ENCODE peak calls at places on chromosomes 6 and 20, in six cellular contexts. U is PC-9; Z is transverse colon; C is neuronal stem cell; D is lower lobe of right lung; Y is CD8-positive, alpha-beta T cell. G is an unnamed sample. For H3K4me1, the result is how much of the 10 kb centered on the place peaks cover.

GRCh38 chr6:29506446-29507067 is 18.8 kb upstream of the MAS1L start:
- DNase-seq in Y (no peak), U (no peak), C (no peak), D (no peak), Z (no peak), G (no peak)

GRCh38 chr6:48826884-48827701 is 636.0 kb downstream of the MMUT start:
- DNase-seq in D (no peak), Z (peak), Y (no peak), C (no peak), U (peak), G (no peak)

GRCh38 chr6:90544741-90545140 is 42.1 kb downstream of the MAP3K7 start:
- DNase-seq in C (no peak), Z (no peak), D (no peak), Y (no peak), U (no peak), G (no peak)

GRCh38 chr6:73086726-73087125 is 138.6 kb downstream of the KHDC1L start:
- DNase-seq in U (no peak), Z (no peak), Y (no peak), C (no peak), D (no peak), G (no peak)

GRCh38 chr6:156955494-156956183 is 178.5 kb downstream of the ARID1B start:
- DNase-seq in C (no peak), U (no peak), D (no peak), Z (peak), Y (no peak), G (peak)

GRCh38 chr6:106739387-106739786 is 110.0 kb downstream of the QRSL1 start:
- DNase-seq in Z (no peak), D (peak), Y (no peak), U (peak), C (no peak), G (no peak)

GRCh38 chr6:38813451-38813850 is 98.3 kb downstream of the DNAH8 start:
- DNase-seq in Z (no peak), U (no peak), C (no peak), Y (no peak), D (no peak), G (no peak)

GRCh38 chr6:4069199-4069598 is 9.7 kb downstream of the FAM217A start:
- DNase-seq in C (no peak), Y (no peak), Z (no peak), U (no peak), D (no peak), G (no peak)

GRCh38 chr20:62668441-62669027 is 26.2 kb downstream of the SLCO4A1 start:
- DNase-seq in Y (peak), C (peak), D (no peak), U (peak), Z (peak), G (peak)

GRCh38 chr6:29696147-29697129 is 15.5 kb upstream of the ZFP57 start:
- DNase-seq in D (no peak), C (no peak), Y (no peak), U (peak), Z (no peak), G (no peak)

GRCh38 chr6:125358898-125359297 is 57.1 kb upstream of the HDDC2 start:
- DNase-seq in Z (no peak), Y (no peak), D (no peak), C (no peak), U (no peak), G (no peak)

GRCh38 chr6:16669227-16669626 is 92.0 kb downstream of the ATXN1 start:
- DNase-seq in Y (peak), Z (peak), D (no peak), U (peak), C (no peak), G (peak)

GRCh38 chr6:37985355-37985754 is 165.8 kb downstream of the ZFAND3 start:
- DNase-seq in U (no peak), Y (peak), Z (no peak), C (no peak), D (no peak), G (no peak)

GRCh38 chr6:126064257-126064993 is 78.1 kb downstream of the TRMT11 start:
- DNase-seq in Z (no peak), D (no peak), C (no peak), U (no peak), Y (no peak), G (no peak)

GRCh38 chr6:36659271-36659670 is 19.2 kb upstream of the CDKN1A start:
- DNase-seq in Z (no peak), U (no peak), D (no peak), Y (no peak), C (no peak), G (no peak)

GRCh38 chr6:20770776-20771175 is 236.5 kb downstream of the CDKAL1 start:
- DNase-seq in D (no peak), Y (no peak), C (no peak), U (no peak), Z (no peak), G (no peak)

GRCh38 chr6:122454673-122455072 is 16.9 kb downstream of the SERINC1 start:
- DNase-seq in U (no peak), D (no peak), Y (no peak), Z (no peak), C (no peak), G (no peak)
- H3K4me1 ChIP-seq in U (under half), D (under half), Y (under half), Z (under half), C (under half), G (under half)

GRCh38 chr6:105107207-105107606 is 72.6 kb downstream of the POPDC3 start:
- DNase-seq in D (no peak), C (no peak), Z (no peak), Y (no peak), U (no peak), G (no peak)

GRCh38 chr6:105109955-105110650 is 69.7 kb downstream of the POPDC3 start:
- DNase-seq in C (no peak), Z (no peak), U (no peak), Y (no peak), D (no peak), G (no peak)

GRCh38 chr6:105111093-105111492 is 68.7 kb downstream of the POPDC3 start:
- DNase-seq in Z (no peak), C (no peak), Y (no peak), U (no peak), D (no peak), G (no peak)

GRCh38 chr6:105106260-105106659 is 73.6 kb downstream of the POPDC3 start:
- DNase-seq in Y (no peak), Z (no peak), C (no peak), D (no peak), U (no peak), G (no peak)

GRCh38 chr6:105108631-105109262 is 71.1 kb downstream of the POPDC3 start:
- DNase-seq in Z (no peak), C (no peak), Y (no peak), D (no peak), U (no peak), G (no peak)
- H3K4me1 ChIP-seq in Z (under half), C (under half), Y (under half), D (under half), U (under half), G (under half)

GRCh38 chr6:112031956-112032355 is 21.9 kb upstream of the CCN6 start:
- DNase-seq in U (no peak), Y (no peak), Z (no peak), C (no peak), D (no peak), G (no peak)
- H3K4me1 ChIP-seq in U (under half), Y (half or more), Z (under half), C (under half), D (under half), G (under half)

GRCh38 chr6:33165581-33166258 is 26.5 kb downstream of the COL11A2 start:
- DNase-seq in Y (no peak), Z (no peak), C (no peak), U (no peak), D (no peak), G (no peak)

GRCh38 chr6:33163540-33163939 is 28.7 kb downstream of the COL11A2 start:
- DNase-seq in D (no peak), C (no peak), U (no peak), Z (no peak), Y (no peak), G (no peak)

GRCh38 chr6:33164176-33164575 is 28.1 kb downstream of the COL11A2 start:
- DNase-seq in D (no peak), C (no peak), U (no peak), Y (no peak), Z (no peak), G (no peak)

GRCh38 chr6:33166811-33167210 is 25.5 kb downstream of the COL11A2 start:
- DNase-seq in D (no peak), Z (no peak), Y (no peak), C (no peak), U (no peak), G (no peak)

DNA sequence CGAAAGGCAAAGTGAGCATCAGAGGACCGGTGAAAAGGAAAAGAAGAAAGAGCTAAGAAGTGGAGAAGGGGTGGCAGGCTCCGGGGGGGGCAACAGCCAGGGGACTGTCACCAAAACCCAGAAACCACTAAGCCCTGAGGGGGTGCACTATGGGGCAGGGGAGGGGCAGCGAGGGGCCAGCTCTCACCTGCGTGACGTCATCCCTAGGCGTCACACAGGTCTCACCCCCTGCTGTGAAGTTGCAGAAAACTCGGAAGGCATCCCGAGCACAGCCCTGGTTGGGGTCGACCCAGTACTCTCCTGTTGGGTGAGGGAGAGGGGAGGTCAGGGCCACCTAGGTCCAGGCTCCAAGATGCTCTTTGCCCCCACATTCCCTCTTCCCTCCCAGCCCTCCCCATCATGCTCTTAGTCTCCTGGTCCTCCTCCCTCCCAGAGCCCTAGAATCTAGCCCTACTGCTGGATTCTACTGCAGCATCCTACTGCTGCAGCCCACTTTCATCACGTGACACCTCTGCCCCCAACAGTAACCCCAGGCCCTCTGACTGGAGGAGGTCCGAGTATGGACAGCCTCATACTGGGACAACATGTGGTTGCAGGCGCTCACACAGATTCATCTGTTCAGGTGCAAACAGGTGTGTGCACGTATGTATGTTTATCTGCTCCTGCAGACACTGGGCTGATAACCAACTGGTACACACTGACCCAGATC is 27.4 kb downstream of the COL11A2 start:
- DNase-seq in U (no peak), C (no peak), Z (no peak), D (no peak), Y (no peak), G (no peak)
- H3K4me1 ChIP-seq in U (under half), C (under half), Z (under half), D (under half), Y (under half), G (under half)

GRCh38 chr6:70221715-70222236 is 81.1 kb downstream of the COL9A1 start:
- DNase-seq in Y (no peak), C (no peak), Z (no peak), D (no peak), U (no peak), G (no peak)
- H3K4me1 ChIP-seq in Y (under half), C (under half), Z (under half), D (under half), U (under half), G (under half)

GRCh38 chr20:4247261-4247660 is 231.9 kb upstream of the RNF24 start:
- DNase-seq in Z (no peak), C (no peak), U (no peak), D (no peak), Y (no peak), G (no peak)
- H3K4me1 ChIP-seq in Z (under half), C (under half), U (under half), D (under half), Y (under half), G (under half)

DNA sequence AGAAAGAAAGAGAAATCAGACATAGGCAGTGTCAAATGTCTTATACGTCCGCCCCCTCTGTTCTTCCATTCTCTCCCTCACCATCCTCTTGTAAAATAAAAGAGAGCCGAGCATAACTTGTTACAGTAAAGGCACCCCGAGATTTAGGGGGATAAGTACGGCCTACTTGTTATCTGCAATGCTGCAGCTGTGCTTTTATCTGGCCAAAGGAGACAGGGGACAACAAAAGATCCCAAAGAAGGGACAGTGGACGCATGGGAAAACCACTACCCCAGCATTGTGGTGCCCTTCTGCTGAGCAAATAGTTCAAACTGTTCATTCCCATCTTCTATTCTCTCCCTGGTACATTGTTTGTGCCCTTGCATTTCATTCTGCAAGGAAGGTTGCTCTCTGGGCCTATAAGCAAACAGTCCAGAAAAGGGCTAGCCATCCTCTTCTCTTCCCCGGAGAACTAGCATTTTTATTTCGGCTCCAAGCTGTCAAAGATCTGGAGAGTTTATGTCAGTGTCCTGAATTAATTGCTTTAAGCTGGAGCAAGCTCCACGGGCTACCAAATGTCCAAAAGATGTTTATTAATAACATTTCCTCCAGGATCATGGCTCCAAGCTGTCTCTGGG is 22.3 kb downstream of the FOXA2 start:
- DNase-seq in U (no peak), Z (no peak), Y (no peak), D (no peak), C (no peak), G (no peak)
- H3K4me1 ChIP-seq in U (under half), Z (under half), Y (under half), D (under half), C (under half), G (under half)

DNA sequence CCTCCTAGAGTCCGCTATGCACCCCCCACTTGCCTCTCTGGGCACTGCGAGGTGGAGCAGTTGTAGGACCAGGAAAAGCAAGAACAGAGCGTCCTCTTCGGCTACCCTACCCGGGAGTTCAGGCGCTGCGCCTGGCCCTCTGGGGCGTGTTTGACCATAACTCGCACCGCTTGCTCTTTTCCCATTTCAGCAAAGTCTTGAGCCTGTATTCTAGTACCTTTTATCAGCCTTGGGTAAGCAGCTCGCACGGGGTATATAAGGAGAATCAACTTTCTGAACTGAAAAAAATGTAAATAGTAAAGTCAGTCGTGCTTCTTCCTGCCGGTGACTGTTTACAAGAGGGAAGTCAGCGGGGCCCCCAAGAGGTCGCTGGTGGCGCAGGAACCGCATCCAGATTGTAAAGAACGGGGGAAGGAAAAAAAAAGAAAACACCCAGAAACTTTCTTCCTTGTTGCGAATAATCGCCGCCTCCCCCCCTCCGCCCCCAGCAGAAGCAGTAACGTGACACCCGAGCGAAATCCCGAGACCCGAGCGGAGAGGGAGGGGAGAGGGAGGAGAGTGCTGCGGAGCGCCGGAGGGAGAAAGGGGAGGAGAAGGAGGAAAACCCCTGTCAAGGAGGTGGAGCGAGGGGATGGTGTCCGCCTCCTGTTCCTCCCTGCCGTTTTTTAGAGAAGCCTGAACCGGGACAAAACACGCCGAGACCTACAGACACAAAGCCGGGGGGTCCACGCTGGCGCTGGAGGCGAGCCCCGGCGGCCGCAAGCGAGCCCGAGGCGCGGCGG is at the start of gene UST:
- DNase-seq in Y (peak), D (peak), C (peak), Z (peak), U (peak), G (peak)
- H3K4me1 ChIP-seq in Y (under half), D (under half), C (under half), Z (under half), U (under half), G (under half)

DNA sequence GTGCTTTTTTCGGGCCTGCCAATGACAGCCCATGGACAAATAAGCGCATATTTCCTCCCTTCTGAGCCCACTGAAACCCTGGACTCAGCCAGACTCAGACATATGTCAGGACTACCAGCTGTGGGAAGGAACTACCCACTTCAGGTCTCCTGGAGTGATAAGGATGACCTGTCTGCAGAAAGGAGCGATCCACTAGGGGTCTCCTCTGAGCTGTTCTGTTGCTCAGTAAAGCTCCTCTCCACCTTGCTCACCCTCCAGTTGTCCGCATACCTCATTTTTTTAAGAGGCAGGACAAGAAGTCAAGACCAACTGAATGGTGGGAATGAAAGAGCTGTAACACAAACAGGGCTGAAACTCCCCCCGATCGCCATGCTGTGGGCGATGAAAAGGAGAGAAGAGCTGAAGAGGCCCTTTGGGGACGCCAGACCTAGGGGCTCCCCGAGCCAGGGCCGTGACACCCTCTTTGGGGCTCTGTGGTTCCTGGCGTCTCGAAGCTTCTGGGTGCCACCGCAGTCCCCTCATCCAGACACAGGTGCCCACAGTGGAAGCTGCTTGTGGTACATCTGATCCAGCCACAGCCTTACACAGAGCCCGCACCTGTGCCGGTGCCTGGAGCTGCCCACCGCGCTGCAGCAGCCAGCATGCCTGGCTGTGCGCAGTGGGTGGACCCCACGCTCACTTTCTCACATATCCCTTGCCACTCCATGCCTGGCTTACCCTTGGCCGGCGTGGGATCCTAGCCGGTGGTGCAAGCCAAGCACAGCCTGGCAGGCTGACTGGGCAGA is 68.8 kb downstream of the EYS start:
- DNase-seq in Y (no peak), D (no peak), U (peak), Z (peak), C (peak), G (no peak)
- H3K4me1 ChIP-seq in Y (under half), D (under half), U (under half), Z (under half), C (under half), G (under half)

G was measured in small intestine.